ENCODE peak calls at places on chromosomes 2 and 18, in six cellular contexts. One of them, this sample, is unnamed.

GRCh38 chr2:64017811-64018714 is 1.2 kb downstream of the VPS54 start:
- DNase-seq in hepatocyte: peak
- DNase-seq in tibial artery: no peak
- DNase-seq in GM12865: peak
- DNase-seq in body of pancreas: no peak
- DNase-seq in astrocyte of the spinal cord: peak
- DNase-seq in this sample: no peak

GRCh38 chr2:240350006-240350355 is 85.5 kb upstream of the GPC1 start:
- DNase-seq in hepatocyte: no peak
- DNase-seq in tibial artery: peak
- DNase-seq in GM12865: no peak
- DNase-seq in body of pancreas: no peak
- DNase-seq in astrocyte of the spinal cord: no peak
- DNase-seq in this sample: no peak

GRCh38 chr2:163187995-163188655 is 349.6 kb upstream of the KCNH7 start:
- DNase-seq in hepatocyte: no peak
- DNase-seq in tibial artery: no peak
- DNase-seq in GM12865: no peak
- DNase-seq in body of pancreas: no peak
- DNase-seq in astrocyte of the spinal cord: peak
- DNase-seq in this sample: no peak

GRCh38 chr2:150169230-150169629 is 318.2 kb downstream of the RND3 start:
- DNase-seq in hepatocyte: peak
- DNase-seq in tibial artery: peak
- DNase-seq in GM12865: no peak
- DNase-seq in body of pancreas: peak
- DNase-seq in astrocyte of the spinal cord: peak
- DNase-seq in this sample: no peak

GRCh38 chr2:38750793-38751042 is 443 bp downstream of the SRSF7 start:
- DNase-seq in hepatocyte: peak
- DNase-seq in tibial artery: peak
- DNase-seq in GM12865: peak
- DNase-seq in body of pancreas: peak
- DNase-seq in astrocyte of the spinal cord: no peak
- DNase-seq in this sample: peak

GRCh38 chr2:25614711-25615110 is 58.7 kb downstream of the DTNB start:
- DNase-seq in hepatocyte: no peak
- DNase-seq in tibial artery: no peak
- DNase-seq in GM12865: no peak
- DNase-seq in body of pancreas: no peak
- DNase-seq in astrocyte of the spinal cord: no peak
- DNase-seq in this sample: no peak

GRCh38 chr2:70489165-70489564 is 64.5 kb downstream of the TGFA start:
- DNase-seq in hepatocyte: no peak
- DNase-seq in tibial artery: no peak
- DNase-seq in GM12865: no peak
- DNase-seq in body of pancreas: no peak
- DNase-seq in astrocyte of the spinal cord: no peak
- DNase-seq in this sample: no peak

GRCh38 chr2:146438246-146438645 is 1406.6 kb upstream of the ACVR2A start:
- DNase-seq in hepatocyte: no peak
- DNase-seq in tibial artery: no peak
- DNase-seq in GM12865: no peak
- DNase-seq in body of pancreas: no peak
- DNase-seq in astrocyte of the spinal cord: no peak
- DNase-seq in this sample: no peak

GRCh38 chr2:105682401-105682800 is 62.3 kb upstream of the NCK2 start:
- DNase-seq in hepatocyte: no peak
- DNase-seq in tibial artery: no peak
- DNase-seq in GM12865: no peak
- DNase-seq in body of pancreas: no peak
- DNase-seq in astrocyte of the spinal cord: no peak
- DNase-seq in this sample: no peak

GRCh38 chr2:26186371-26186770 is 13.5 kb downstream of the GAREM2 start:
- DNase-seq in hepatocyte: no peak
- DNase-seq in tibial artery: no peak
- DNase-seq in GM12865: no peak
- DNase-seq in body of pancreas: no peak
- DNase-seq in astrocyte of the spinal cord: no peak
- DNase-seq in this sample: no peak

GRCh38 chr2:101205521-101205998 is 47.1 kb upstream of the CNOT11 start:
- DNase-seq in hepatocyte: peak
- DNase-seq in tibial artery: peak
- DNase-seq in GM12865: peak
- DNase-seq in body of pancreas: peak
- DNase-seq in astrocyte of the spinal cord: peak
- DNase-seq in this sample: peak

GRCh38 chr2:234834228-234834923 is 117.4 kb upstream of the SH3BP4 start:
- DNase-seq in hepatocyte: no peak
- DNase-seq in tibial artery: no peak
- DNase-seq in GM12865: no peak
- DNase-seq in body of pancreas: no peak
- DNase-seq in astrocyte of the spinal cord: no peak
- DNase-seq in this sample: no peak

GRCh38 chr2:238493880-238494572 is 67.3 kb downstream of the ASB1 start:
- DNase-seq in hepatocyte: peak
- DNase-seq in tibial artery: no peak
- DNase-seq in GM12865: peak
- DNase-seq in body of pancreas: no peak
- DNase-seq in astrocyte of the spinal cord: no peak
- DNase-seq in this sample: no peak

GRCh38 chr2:169892951-169893350 is 65.7 kb downstream of the UBR3 start:
- DNase-seq in hepatocyte: no peak
- DNase-seq in tibial artery: no peak
- DNase-seq in GM12865: no peak
- DNase-seq in body of pancreas: no peak
- DNase-seq in astrocyte of the spinal cord: no peak
- DNase-seq in this sample: no peak

GRCh38 chr18:7038330-7038846 is 79.2 kb downstream of the LAMA1 start:
- DNase-seq in hepatocyte: peak
- DNase-seq in tibial artery: peak
- DNase-seq in GM12865: no peak
- DNase-seq in body of pancreas: peak
- DNase-seq in astrocyte of the spinal cord: peak
- DNase-seq in this sample: no peak

GRCh38 chr2:19525313-19525712 is 166.9 kb upstream of the OSR1 start:
- DNase-seq in hepatocyte: no peak
- DNase-seq in tibial artery: no peak
- DNase-seq in GM12865: no peak
- DNase-seq in body of pancreas: no peak
- DNase-seq in astrocyte of the spinal cord: no peak
- DNase-seq in this sample: no peak

GRCh38 chr2:88187038-88187676 is 17.0 kb downstream of the THNSL2 start:
- DNase-seq in hepatocyte: peak
- DNase-seq in tibial artery: no peak
- DNase-seq in GM12865: peak
- DNase-seq in body of pancreas: peak
- DNase-seq in astrocyte of the spinal cord: no peak
- DNase-seq in this sample: peak

GRCh38 chr2:162928356-162928755 is 89.8 kb upstream of the KCNH7 start:
- DNase-seq in hepatocyte: no peak
- DNase-seq in tibial artery: no peak
- DNase-seq in GM12865: no peak
- DNase-seq in body of pancreas: no peak
- DNase-seq in astrocyte of the spinal cord: no peak
- DNase-seq in this sample: no peak

GRCh38 chr2:65991332-65991731 is 443.6 kb upstream of the MEIS1 start:
- DNase-seq in hepatocyte: peak
- DNase-seq in tibial artery: no peak
- DNase-seq in GM12865: no peak
- DNase-seq in body of pancreas: no peak
- DNase-seq in astrocyte of the spinal cord: no peak
- DNase-seq in this sample: no peak

GRCh38 chr2:240021488-240022104 is 3.5 kb downstream of the NDUFA10 start:
- DNase-seq in hepatocyte: peak
- DNase-seq in tibial artery: peak
- DNase-seq in GM12865: peak
- DNase-seq in body of pancreas: peak
- DNase-seq in astrocyte of the spinal cord: peak
- DNase-seq in this sample: peak

GRCh38 chr2:40844353-40845277 is 392.7 kb upstream of the SLC8A1 start:
- DNase-seq in hepatocyte: peak
- DNase-seq in tibial artery: no peak
- DNase-seq in GM12865: peak
- DNase-seq in body of pancreas: peak
- DNase-seq in astrocyte of the spinal cord: peak
- DNase-seq in this sample: no peak
- TF ChIP-seq CTCF in hepatocyte: no peak
- TF ChIP-seq CTCF in tibial artery: no peak
- TF ChIP-seq CTCF in GM12865: peak
- TF ChIP-seq CTCF in body of pancreas: peak
- TF ChIP-seq CTCF in astrocyte of the spinal cord: no peak
- TF ChIP-seq CTCF in this sample: no peak

GRCh38 chr18:62571037-62571436 is 48.2 kb downstream of the ZCCHC2 start:
- DNase-seq in hepatocyte: no peak
- DNase-seq in tibial artery: no peak
- DNase-seq in GM12865: no peak
- DNase-seq in body of pancreas: no peak
- DNase-seq in astrocyte of the spinal cord: no peak
- DNase-seq in this sample: no peak

GRCh38 chr18:62564044-62564443 is 41.2 kb downstream of the ZCCHC2 start:
- DNase-seq in hepatocyte: no peak
- DNase-seq in tibial artery: no peak
- DNase-seq in GM12865: no peak
- DNase-seq in body of pancreas: no peak
- DNase-seq in astrocyte of the spinal cord: no peak
- DNase-seq in this sample: no peak

GRCh38 chr18:62569081-62569480 is 46.3 kb downstream of the ZCCHC2 start:
- DNase-seq in hepatocyte: no peak
- DNase-seq in tibial artery: no peak
- DNase-seq in GM12865: no peak
- DNase-seq in body of pancreas: no peak
- DNase-seq in astrocyte of the spinal cord: no peak
- DNase-seq in this sample: no peak

GRCh38 chr18:62566818-62567217 is 44.0 kb downstream of the ZCCHC2 start:
- DNase-seq in hepatocyte: no peak
- DNase-seq in tibial artery: no peak
- DNase-seq in GM12865: no peak
- DNase-seq in body of pancreas: no peak
- DNase-seq in astrocyte of the spinal cord: no peak
- DNase-seq in this sample: no peak

DNA sequence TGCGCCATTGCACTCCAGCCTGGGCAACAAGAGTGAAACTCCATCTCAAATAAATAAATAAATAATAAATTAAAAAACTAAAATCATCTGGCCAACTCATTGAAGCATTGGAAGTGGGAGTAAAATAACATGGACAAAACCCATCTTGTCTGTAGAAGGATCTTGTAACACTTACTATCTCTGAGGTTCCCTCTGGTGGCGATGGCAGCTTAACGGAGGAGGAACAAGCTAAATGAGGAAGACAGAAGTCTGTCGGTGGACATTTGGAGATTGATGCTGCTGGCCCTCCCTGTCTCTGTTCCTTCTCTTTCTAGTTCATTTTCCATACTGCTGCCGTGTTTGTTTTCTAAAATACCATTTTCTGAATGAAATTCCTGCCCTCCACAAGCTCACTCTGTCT is 43.4 kb downstream of the ZCCHC2 start:
- DNase-seq in hepatocyte: peak
- DNase-seq in tibial artery: no peak
- DNase-seq in GM12865: no peak
- DNase-seq in body of pancreas: no peak
- DNase-seq in astrocyte of the spinal cord: peak
- DNase-seq in this sample: no peak
- TF ChIP-seq CTCF in hepatocyte: peak
- TF ChIP-seq CTCF in tibial artery: no peak
- TF ChIP-seq CTCF in GM12865: no peak
- TF ChIP-seq CTCF in body of pancreas: peak
- TF ChIP-seq CTCF in astrocyte of the spinal cord: no peak
- TF ChIP-seq CTCF in this sample: no peak

GRCh38 chr18:37253424-37254255 is 312.0 kb downstream of the CELF4 start:
- DNase-seq in hepatocyte: peak
- DNase-seq in tibial artery: no peak
- DNase-seq in GM12865: peak
- DNase-seq in body of pancreas: peak
- DNase-seq in astrocyte of the spinal cord: no peak
- DNase-seq in this sample: peak
- TF ChIP-seq CTCF in hepatocyte: peak
- TF ChIP-seq CTCF in tibial artery: no peak
- TF ChIP-seq CTCF in GM12865: no peak
- TF ChIP-seq CTCF in body of pancreas: peak
- TF ChIP-seq CTCF in astrocyte of the spinal cord: no peak
- TF ChIP-seq CTCF in this sample: no peak

DNA sequence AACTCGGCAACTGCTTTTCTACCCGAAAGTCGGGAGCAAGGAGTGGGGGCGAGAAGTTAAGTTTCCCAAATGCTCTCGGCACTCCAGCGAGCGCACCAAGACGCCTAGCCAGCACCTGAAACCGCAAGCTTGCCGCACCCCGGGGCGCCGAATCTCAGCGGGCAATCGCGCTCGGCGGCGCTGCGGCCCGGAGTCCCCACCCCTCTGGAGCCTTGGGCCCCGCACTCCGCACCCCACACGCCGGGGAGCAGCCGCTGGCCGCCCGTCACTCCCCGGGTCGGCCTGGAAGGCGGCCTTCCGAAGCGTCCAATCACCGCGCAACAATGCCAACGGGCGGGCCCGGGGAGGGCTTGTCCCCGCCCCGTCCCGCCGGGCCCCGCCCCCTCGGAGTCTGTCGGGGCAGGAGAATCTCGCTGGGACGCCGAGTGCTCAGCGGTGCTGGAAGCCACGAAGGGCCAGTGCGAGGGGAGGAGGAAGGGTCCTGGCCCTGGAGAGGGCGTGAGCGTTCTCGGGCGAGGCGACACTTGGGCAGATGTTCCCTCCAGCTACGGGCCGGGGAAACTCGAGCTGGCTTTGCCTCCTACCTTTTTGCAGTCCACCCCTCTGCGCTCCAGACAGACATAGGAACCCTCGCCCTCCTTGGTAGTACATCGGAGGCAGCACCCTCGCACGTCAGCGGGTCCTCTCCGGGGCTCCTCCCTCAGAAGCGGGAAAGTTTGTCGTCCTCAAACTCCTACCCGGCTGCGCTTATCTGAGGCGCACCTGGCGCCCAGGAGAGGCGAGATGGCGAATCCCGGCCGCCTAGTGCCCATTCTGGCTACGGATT is 1.1 kb upstream of the ZBTB7C start:
- DNase-seq in hepatocyte: peak
- DNase-seq in tibial artery: peak
- DNase-seq in GM12865: peak
- DNase-seq in body of pancreas: peak
- DNase-seq in astrocyte of the spinal cord: peak
- DNase-seq in this sample: peak
- TF ChIP-seq CTCF in hepatocyte: no peak
- TF ChIP-seq CTCF in tibial artery: peak
- TF ChIP-seq CTCF in GM12865: no peak
- TF ChIP-seq CTCF in body of pancreas: no peak
- TF ChIP-seq CTCF in astrocyte of the spinal cord: no peak
- TF ChIP-seq CTCF in this sample: no peak

This sample was measured in GM13976.